ENCODE peak calls at places on chromosomes 3 and 15, in four cellular contexts. G, X, K and R are unnamed samples.

GRCh38 chr3:178202199-178202598 is 334.0 kb upstream of the KCNMB2 start:
- DNase-seq in G (no peak), X (no peak), K (no peak), R (no peak)

GRCh38 chr3:42477696-42478095 is 24.7 kb upstream of the VIPR1 start:
- DNase-seq in G (no peak), X (no peak), K (no peak), R (no peak)

GRCh38 chr15:29097168-29097567 is 172.5 kb downstream of the NSMCE3 start:
- DNase-seq in G (no peak), X (no peak), K (peak), R (no peak)

GRCh38 chr3:22007376-22007775 is 256.4 kb upstream of the ZNF385D start:
- DNase-seq in G (no peak), X (no peak), K (no peak), R (no peak)

GRCh38 chr15:28111552-28111951 is 12.4 kb upstream of the OCA2 start:
- DNase-seq in G (no peak), X (no peak), K (peak), R (no peak)

GRCh38 chr3:16243706-16244490 is 20.8 kb downstream of the DPH3 start:
- DNase-seq in G (peak), X (no peak), K (no peak), R (no peak)

GRCh38 chr15:48577495-48577894 is 68.0 kb downstream of the FBN1 start:
- DNase-seq in G (no peak), X (no peak), K (no peak), R (no peak)

GRCh38 chr15:53611145-53611920 is 148.1 kb downstream of the WDR72 start:
- DNase-seq in G (no peak), X (no peak), K (no peak), R (no peak)

GRCh38 chr3:190183121-190183520 is 62.4 kb upstream of the P3H2 start:
- DNase-seq in G (no peak), X (no peak), K (peak), R (peak)

GRCh38 chr3:177211503-177212277 is 14.4 kb upstream of the TBL1XR1 start:
- DNase-seq in G (no peak), X (no peak), K (no peak), R (peak)

GRCh38 chr3:81910244-81910852 is 148.9 kb upstream of the GBE1 start:
- DNase-seq in G (no peak), X (no peak), K (peak), R (peak)

GRCh38 chr3:10259036-10259435 is 10.8 kb downstream of the TATDN2 start:
- DNase-seq in G (no peak), X (no peak), K (no peak), R (no peak)

GRCh38 chr15:31905054-31905453 is 125.3 kb upstream of the CHRNA7 start:
- DNase-seq in G (peak), X (no peak), K (peak), R (no peak)

GRCh38 chr3:38117163-38117716 is 19.7 kb downstream of the ACAA1 start:
- DNase-seq in G (no peak), X (no peak), K (no peak), R (no peak)

GRCh38 chr3:12679468-12679867 is 15.6 kb upstream of the RAF1 start:
- DNase-seq in G (no peak), X (no peak), K (no peak), R (no peak)

GRCh38 chr3:49255112-49255511 is 21.9 kb downstream of the C3orf62 start:
- DNase-seq in G (no peak), X (no peak), K (no peak), R (no peak)

GRCh38 chr3:100902572-100902971 is 90.6 kb downstream of the ABI3BP start:
- DNase-seq in G (no peak), X (no peak), K (no peak), R (no peak)

GRCh38 chr3:30504939-30505338 is 101.5 kb upstream of the TGFBR2 start:
- DNase-seq in G (no peak), X (no peak), K (no peak), R (no peak)